ENCODE peak calls at places on chromosomes 3 and 15, in eight cellular contexts. S, Q, G, A, M, X, W and Z are unnamed samples.

GRCh38 chr3:170642882-170643601 is 57.2 kb upstream of the SLC7A14 start:
- DNase-seq in G (no peak), M (no peak), A (no peak), S (no peak), W (no peak), Q (no peak), X (no peak), Z (no peak)

GRCh38 chr3:115891237-115891636 is 267.9 kb downstream of the GAP43 start:
- DNase-seq in W (no peak), X (no peak), G (no peak), M (no peak), A (no peak), Q (no peak), S (no peak), Z (no peak)

GRCh38 chr3:171784387-171784786 is 25.9 kb downstream of the PLD1 start:
- DNase-seq in M (no peak), Q (no peak), W (no peak), G (no peak), X (no peak), A (no peak), S (no peak), Z (no peak)

GRCh38 chr15:63972801-63973200 is 73.5 kb downstream of the DAPK2 start:
- DNase-seq in A (no peak), X (no peak), G (no peak), Q (no peak), M (no peak), W (no peak), S (no peak), Z (no peak)

GRCh38 chr15:66180706-66181105 is 72.8 kb downstream of the MEGF11 start:
- DNase-seq in S (no peak), M (no peak), X (no peak), W (no peak), Q (no peak), G (no peak), A (no peak), Z (no peak)

GRCh38 chr3:99625643-99626414 is 12.6 kb upstream of the COL8A1 start:
- DNase-seq in X (no peak), Q (no peak), W (no peak), G (no peak), S (no peak), M (no peak), A (peak), Z (no peak)

GRCh38 chr15:67065531-67066005 is at the start of gene SMAD3:
- DNase-seq in S (peak), A (peak), W (peak), M (peak), G (peak), Q (peak), X (peak), Z (peak)

GRCh38 chr15:77497942-77498361 is 77.3 kb downstream of the HMG20A start:
- DNase-seq in Q (no peak), G (no peak), A (no peak), S (no peak), M (no peak), W (no peak), X (no peak), Z (no peak)

GRCh38 chr15:74377831-74378766 is 10.7 kb upstream of the CYP11A1 start:
- DNase-seq in S (no peak), A (no peak), Q (no peak), X (no peak), G (no peak), M (no peak), W (no peak), Z (no peak)

GRCh38 chr3:40741729-40742128 is 217.0 kb downstream of the ZNF621 start:
- DNase-seq in S (no peak), Q (no peak), M (no peak), G (no peak), A (no peak), X (no peak), W (no peak), Z (no peak)

GRCh38 chr15:91953432-91953831 is 99.9 kb downstream of the SLCO3A1 start:
- DNase-seq in A (no peak), M (no peak), X (no peak), W (no peak), S (no peak), Q (no peak), G (no peak), Z (no peak)

GRCh38 chr15:89075121-89075640 is 13.1 kb upstream of the ABHD2 start:
- DNase-seq in Q (no peak), X (no peak), A (no peak), M (no peak), G (no peak), W (no peak), S (no peak), Z (no peak)

GRCh38 chr3:142243134-142243533 is 17.7 kb upstream of the GK5 start:
- DNase-seq in G (no peak), X (no peak), W (no peak), Q (no peak), A (no peak), M (no peak), S (no peak), Z (no peak)

GRCh38 chr3:66297917-66298316 is 77.1 kb downstream of the SLC25A26 start:
- DNase-seq in X (no peak), W (no peak), S (no peak), G (no peak), A (peak), Q (no peak), M (no peak), Z (no peak)

GRCh38 chr3:139434764-139435291 is 41.5 kb downstream of the RBP2 start:
- DNase-seq in S (no peak), Q (no peak), G (no peak), W (peak), M (no peak), X (no peak), A (no peak), Z (peak)

GRCh38 chr3:122305818-122306621 is 19.0 kb upstream of the CSTA start:
- DNase-seq in M (no peak), W (peak), A (no peak), X (no peak), G (no peak), Q (no peak), S (no peak), Z (peak)

GRCh38 chr3:36954452-36955134 is 9.7 kb upstream of the TRANK1 start:
- DNase-seq in A (no peak), Q (no peak), G (no peak), M (no peak), W (no peak), X (no peak), S (no peak), Z (peak)

GRCh38 chr3:19946291-19946831 is 536 bp upstream of the RAB5A start:
- DNase-seq in G (no peak), A (peak), M (no peak), Q (no peak), X (no peak), S (no peak), W (no peak), Z (peak)

GRCh38 chr3:168859143-168859542 is 763.4 kb upstream of the GOLIM4 start:
- DNase-seq in A (no peak), G (no peak), Q (no peak), W (peak), M (no peak), X (no peak), S (no peak), Z (no peak)

GRCh38 chr3:129485681-129486056 is 42.8 kb upstream of the RHO start:
- DNase-seq in W (no peak), G (peak), X (no peak), A (peak), S (no peak), Q (no peak), M (no peak), Z (no peak)

GRCh38 chr3:184001761-184002160 is 15.9 kb downstream of the ABCC5 start:
- DNase-seq in G (no peak), S (no peak), Q (no peak), X (no peak), W (no peak), M (no peak), A (no peak), Z (no peak)

GRCh38 chr3:150588027-150588830 is 14.9 kb upstream of the SELENOT start:
- DNase-seq in G (no peak), M (no peak), S (no peak), A (no peak), X (no peak), W (no peak), Q (no peak), Z (no peak)

GRCh38 chr3:106126836-106127235 is 258.0 kb upstream of the CBLB start:
- DNase-seq in S (no peak), A (no peak), Q (no peak), G (no peak), X (no peak), W (no peak), M (no peak), Z (no peak)

GRCh38 chr15:39400821-39401550 is 179.9 kb upstream of the THBS1 start:
- DNase-seq in Q (no peak), G (no peak), W (no peak), S (no peak), A (no peak), X (no peak), M (no peak), Z (no peak)

GRCh38 chr3:87761341-87761740 is 297.5 kb downstream of the CGGBP1 start:
- DNase-seq in S (no peak), G (no peak), W (no peak), M (no peak), A (no peak), X (no peak), Q (no peak), Z (no peak)

GRCh38 chr3:29463306-29463705 is 182.4 kb downstream of the RBMS3 start:
- DNase-seq in W (no peak), G (no peak), X (no peak), S (no peak), A (no peak), M (no peak), Q (no peak), Z (no peak)

GRCh38 chr3:128343287-128344045 is 123.2 kb downstream of the DNAJB8 start:
- DNase-seq in G (no peak), A (peak), S (no peak), X (no peak), W (peak), M (no peak), Q (no peak), Z (peak)

GRCh38 chr3:190429681-190430080 is 20.0 kb downstream of the TMEM207 start:
- DNase-seq in A (no peak), G (no peak), S (no peak), M (no peak), X (no peak), Q (no peak), W (no peak), Z (no peak)

GRCh38 chr3:87076951-87077350 is 86.0 kb upstream of the VGLL3 start:
- DNase-seq in A (peak), G (no peak), M (no peak), S (no peak), W (peak), Q (no peak), X (no peak), Z (no peak)

GRCh38 chr3:173584093-173584833 is 186.7 kb downstream of the NLGN1 start:
- DNase-seq in S (peak), W (peak), Q (no peak), A (peak), M (no peak), X (no peak), G (no peak), Z (peak)